ENCODE peak calls at places on chromosomes 13 and 19, in five cellular contexts. H, S, W, J and K are unnamed samples.

GRCh38 chr19:48933382-48933932 is at the start of gene DHDH:
- DNase-seq in H (peak; percentile 95), S (peak; percentile 92), J (peak; percentile 87), W (peak; percentile 87), K (peak; percentile 96)

GRCh38 chr19:10533656-10534386 is 9.9 kb upstream of the ATG4D start:
- DNase-seq in W (no peak), J (no peak), S (no peak), H (peak; percentile 91), K (no peak)

GRCh38 chr19:10289167-10289835 is 451 bp upstream of the ICAM5 start:
- DNase-seq in H (peak; percentile 41), J (peak; percentile 31), S (peak; percentile 63), W (peak; percentile 88), K (peak; percentile 78)

GRCh38 chr13:45199716-45200115 is 1.1 kb downstream of the KCTD4 start:
- DNase-seq in S (no peak), J (no peak), W (no peak), H (no peak), K (no peak)

GRCh38 chr13:110557610-110558305 is 3.8 kb downstream of the RAB20 start:
- DNase-seq in J (no peak), H (no peak), S (no peak), W (no peak), K (no peak)

GRCh38 chr13:94886191-94886590 is 173.8 kb upstream of the SOX21 start:
- DNase-seq in J (no peak), W (no peak), H (no peak), S (no peak), K (no peak)

GRCh38 chr13:62110079-62110478 is 694.4 kb upstream of the PCDH20 start:
- DNase-seq in H (peak; percentile 21), W (no peak), S (no peak), J (no peak), K (no peak)

GRCh38 chr13:26538363-26539317 is 18.8 kb upstream of the WASF3 start:
- DNase-seq in S (no peak), W (no peak), J (no peak), H (peak; percentile 40), K (no peak)

GRCh38 chr13:65468628-65469027 is 1761.5 kb downstream of the PCDH9 start:
- DNase-seq in H (no peak), W (no peak), J (no peak), S (no peak), K (no peak)

GRCh38 chr19:18597809-18598660 is 8.6 kb downstream of the CRLF1 start:
- DNase-seq in S (no peak), H (no peak), W (no peak), J (no peak), K (no peak)

GRCh38 chr13:42893346-42893745 is 98.7 kb downstream of the EPSTI1 start:
- DNase-seq in W (no peak), J (no peak), S (no peak), H (peak; percentile 61), K (peak; percentile 46)

GRCh38 chr19:44401108-44401786 is at the start of gene ZNF285:
- DNase-seq in S (peak; percentile 91), H (peak; percentile 89), W (peak; percentile 86), J (peak; percentile 92), K (peak; percentile 87)

GRCh38 chr13:101706651-101707050 is 254.2 kb downstream of the ITGBL1 start:
- DNase-seq in S (no peak), J (no peak), W (no peak), H (peak; percentile 65), K (no peak)

GRCh38 chr13:104979281-104979680 is 1556.2 kb downstream of the EFNB2 start:
- DNase-seq in W (no peak), J (no peak), H (no peak), S (no peak), K (no peak)

GRCh38 chr19:7783991-7784421 is 21.0 kb downstream of the CLEC4M start:
- DNase-seq in W (no peak), S (no peak), J (no peak), H (peak; percentile 90), K (peak; percentile 89)